ENCODE peak calls at places on chromosomes 1 and 21, in five cellular contexts. W is neuronal stem cell, F is mesendoderm, D is mesenchymal stem cell, A is IMR-90. X is an unnamed sample.
A peak's percentile ranks its signal among the peaks of the same experiment; 100 is the strongest.

GRCh38 chr1:67831850-67832513 is 1.3 kb downstream of the GNG12 start:
- DNase-seq in A (peak; percentile 81), D (peak; percentile 91), F (peak; percentile 48), W (peak; percentile 26), X (no peak)

GRCh38 chr1:175641633-175642032 is 101.8 kb downstream of the TNR start:
- DNase-seq in D (no peak), A (no peak), W (no peak), F (no peak), X (no peak)

GRCh38 chr21:36722370-36723368 is 23.8 kb downstream of the SIM2 start:
- DNase-seq in D (no peak), W (no peak), F (no peak), A (no peak), X (no peak)

GRCh38 chr1:219236933-219237610 is 63.4 kb downstream of the LYPLAL1 start:
- DNase-seq in D (no peak), A (no peak), W (no peak), F (no peak), X (no peak)

GRCh38 chr1:43331688-43332087 is 5.9 kb upstream of the MPL start:
- DNase-seq in D (no peak), F (peak; percentile 36), A (no peak), W (no peak), X (no peak)

GRCh38 chr1:29379438-29380073 is 143.2 kb downstream of the PTPRU start:
- DNase-seq in A (peak; percentile 38), F (peak; percentile 87), W (peak; percentile 42), D (peak; percentile 15), X (peak; percentile 61)

GRCh38 chr21:33971492-33972013 is 55.9 kb upstream of the ATP5PO start:
- DNase-seq in D (peak; percentile 91), F (peak; percentile 82), W (no peak), A (peak; percentile 22), X (no peak)

GRCh38 chr1:58157281-58157680 is 389.2 kb downstream of the OMA1 start:
- DNase-seq in D (no peak), W (no peak), A (no peak), F (no peak), X (no peak)

GRCh38 chr1:72218141-72218739 is 64.1 kb downstream of the NEGR1 start:
- DNase-seq in W (no peak), A (no peak), F (no peak), D (no peak), X (no peak)

GRCh38 chr1:203117611-203118575 is 9.6 kb upstream of the ADORA1 start:
- DNase-seq in D (peak; percentile 65), W (peak; percentile 65), F (peak; percentile 92), A (peak; percentile 50), X (peak; percentile 92)

GRCh38 chr1:9443913-9444445 is 95.3 kb upstream of the SLC25A33 start:
- DNase-seq in W (no peak), D (peak; percentile 96), A (peak; percentile 76), F (no peak), X (no peak)
- H3K79me1 ChIP-seq in W (no peaks in the 10 kb centered on the region), D (no peaks in the 10 kb centered on the region), A (no peaks in the 10 kb centered on the region), F (no peaks in the 10 kb centered on the region), X (no peaks in the 10 kb centered on the region)

GRCh38 chr1:47232187-47232874 is at the start of gene TAL1:
- DNase-seq in F (no peak), W (no peak), A (no peak), D (no peak), X (no peak)

GRCh38 chr1:47230692-47231313 is 1.2 kb downstream of the TAL1 start:
- DNase-seq in A (no peak), W (no peak), F (no peak), D (no peak), X (peak; percentile 73)

GRCh38 chr1:47235280-47235679 is 3.3 kb upstream of the TAL1 start:
- DNase-seq in D (no peak), F (no peak), W (no peak), A (no peak), X (no peak)

GRCh38 chr1:47231314-47232186 is 475 bp downstream of the TAL1 start:
- DNase-seq in A (peak; percentile 33), W (no peak), D (peak; percentile 70), F (peak; percentile 46), X (peak; percentile 58)

DNA sequence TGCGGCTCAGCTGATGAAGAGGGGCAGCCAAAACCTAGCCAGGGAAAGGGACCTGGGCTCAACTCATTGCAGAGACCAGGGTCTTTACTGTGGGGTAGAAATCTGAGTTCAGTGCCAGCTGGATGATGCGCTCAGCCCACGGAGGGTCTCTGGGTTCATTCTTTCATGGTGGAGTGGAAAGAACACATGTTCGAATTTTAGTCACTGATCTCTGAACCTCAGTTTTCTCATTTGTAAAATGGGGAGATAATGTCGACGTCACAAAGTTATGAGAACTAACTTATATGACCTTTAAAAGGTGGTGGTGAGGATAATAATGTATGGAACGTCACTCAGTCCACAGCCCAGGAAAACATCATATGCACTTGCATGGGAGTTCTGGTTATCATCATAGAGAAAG is 1.1 kb upstream of the TAL1 start:
- DNase-seq in A (no peak), W (no peak), F (no peak), D (no peak), X (no peak)
- H3K79me1 ChIP-seq in A (no peaks in the 10 kb centered on the region), W (no peaks in the 10 kb centered on the region), F (no peaks in the 10 kb centered on the region), D (no peaks in the 10 kb centered on the region), X (no peaks in the 10 kb centered on the region)

GRCh38 chr1:23561813-23562100 is 2.5 kb upstream of the ID3 start:
- DNase-seq in D (no peak), A (no peak), F (no peak), W (no peak), X (no peak)

GRCh38 chr1:23563003-23563402 is 3.7 kb upstream of the ID3 start:
- DNase-seq in A (no peak), D (no peak), F (no peak), W (no peak), X (no peak)

GRCh38 chr1:23563755-23564374 is 4.6 kb upstream of the ID3 start:
- DNase-seq in F (no peak), D (no peak), A (no peak), W (no peak), X (no peak)

GRCh38 chr1:23561076-23561812 is 1.9 kb upstream of the ID3 start:
- DNase-seq in F (no peak), A (no peak), W (no peak), D (peak; percentile 56), X (no peak)

DNA sequence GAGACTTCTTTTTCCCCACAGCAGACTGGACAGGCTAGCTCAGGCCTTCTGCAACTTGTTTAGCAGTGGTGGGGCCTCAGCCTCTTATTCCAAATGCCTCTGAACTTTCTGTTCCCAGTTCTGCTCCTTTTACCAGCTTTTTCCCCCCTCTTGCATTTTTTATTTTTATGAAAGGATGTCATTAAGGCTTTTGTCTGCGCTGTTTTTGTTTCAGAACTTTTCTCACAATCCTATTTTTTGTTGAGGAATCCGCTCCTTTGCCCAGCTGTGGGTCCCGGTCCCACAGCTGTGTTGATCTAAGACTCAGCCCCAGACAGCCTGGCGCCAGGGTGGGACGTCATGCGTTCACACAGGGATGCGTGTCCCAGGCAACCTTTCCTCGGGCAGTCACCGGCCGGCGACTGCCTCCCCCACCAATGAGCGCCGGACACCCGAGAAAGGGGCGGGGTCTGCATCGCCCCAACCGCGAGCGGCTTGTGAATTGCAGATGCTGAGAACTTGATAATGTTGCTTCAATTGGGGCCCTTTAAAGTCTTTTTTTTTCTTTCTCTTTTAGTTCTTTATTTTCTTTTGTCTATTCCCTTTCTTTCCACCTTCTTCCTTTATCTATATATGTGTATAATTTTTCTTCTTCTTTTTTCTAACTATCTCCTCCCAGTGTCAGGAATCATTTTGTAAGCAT is 3.0 kb upstream of the ID3 start:
- DNase-seq in F (peak; percentile 99), W (peak; percentile 92), D (peak; percentile 99), A (peak; percentile 99), X (peak; percentile 95)
- H3K79me1 ChIP-seq in F (peaks cover 2% of the 10 kb centered on the region), W (peaks cover 6% of the 10 kb centered on the region), D (peaks cover 3% of the 10 kb centered on the region), A (peaks cover 40% of the 10 kb centered on the region), X (no peaks in the 10 kb centered on the region)

DNA sequence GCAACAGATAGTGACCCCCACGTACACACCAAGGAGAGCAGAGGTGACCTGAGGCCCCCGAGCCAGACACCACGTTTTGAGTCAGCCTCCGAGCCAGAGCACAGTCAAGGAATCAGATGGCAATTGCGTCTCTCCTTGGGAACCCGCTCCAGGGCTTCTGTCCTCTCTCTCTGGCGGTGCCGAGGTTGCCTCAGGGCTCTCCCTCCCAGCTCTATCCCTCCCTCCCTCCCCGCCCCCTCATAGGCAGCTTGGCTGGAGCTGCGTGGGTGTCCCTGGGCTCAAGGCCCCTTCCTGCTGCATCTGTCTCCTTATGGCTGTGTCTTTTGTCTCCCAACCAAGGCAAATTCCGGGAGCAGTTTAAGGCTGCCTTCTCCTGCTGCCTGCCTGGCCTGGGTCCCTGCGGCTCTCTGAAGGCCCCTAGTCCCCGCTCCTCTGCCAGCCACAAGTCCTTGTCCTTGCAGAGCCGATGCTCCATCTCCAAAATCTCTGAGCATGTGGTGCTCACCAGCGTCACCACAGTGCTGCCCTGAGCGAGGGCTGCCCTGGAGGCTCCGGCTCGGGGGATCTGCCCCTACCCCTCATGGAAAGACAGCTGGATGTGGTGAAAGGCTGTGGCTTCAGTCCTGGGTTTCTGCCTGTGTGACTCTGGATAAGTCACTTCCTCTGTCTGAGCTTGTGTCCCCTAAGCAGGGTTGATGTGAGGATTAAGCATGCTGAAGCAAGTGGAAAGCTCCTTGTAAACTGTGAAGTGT is 9.1 kb downstream of the HCRTR1 start:
- DNase-seq in D (peak; percentile 17), A (peak; percentile 29), F (peak; percentile 24), W (no peak), X (peak; percentile 43)
- H3K79me1 ChIP-seq in D (peaks cover 11% of the 10 kb centered on the region), A (peaks cover 4% of the 10 kb centered on the region), F (no peaks in the 10 kb centered on the region), W (no peaks in the 10 kb centered on the region), X (no peaks in the 10 kb centered on the region)

DNA sequence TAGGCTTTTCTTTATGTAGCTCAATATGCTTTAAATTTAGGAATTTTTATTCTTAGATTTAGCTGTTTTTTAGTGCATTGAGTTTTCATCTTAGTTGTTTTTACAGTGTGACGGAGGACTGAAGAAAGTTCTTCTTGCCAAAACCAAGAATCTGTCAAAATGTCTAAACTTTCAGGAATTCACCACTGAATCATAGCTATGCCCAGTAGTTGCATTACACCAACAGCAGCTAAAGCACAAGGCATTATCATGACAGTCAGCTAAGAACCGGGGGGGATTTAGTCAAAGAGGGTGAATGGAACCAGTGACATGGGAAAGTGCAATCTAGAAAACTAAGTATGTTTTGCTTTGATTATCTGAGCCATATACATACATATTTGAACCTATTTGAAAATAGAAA is 6.5 kb upstream of the C1orf146 start:
- DNase-seq in D (no peak), W (no peak), A (peak; percentile 92), F (no peak), X (no peak)
- H3K79me1 ChIP-seq in D (no peaks in the 10 kb centered on the region), W (no peaks in the 10 kb centered on the region), A (no peaks in the 10 kb centered on the region), F (no peaks in the 10 kb centered on the region), X (no peaks in the 10 kb centered on the region)

GRCh38 chr1:156121441-156121840 is 6.9 kb downstream of the LMNA start:
- DNase-seq in D (peak; percentile 52), W (no peak), A (no peak), F (no peak), X (no peak)

GRCh38 chr1:156117414-156118174 is 3.1 kb downstream of the LMNA start:
- DNase-seq in A (no peak), F (no peak), D (peak; percentile 51), W (no peak), X (no peak)

GRCh38 chr1:156118175-156118868 is 3.8 kb downstream of the LMNA start:
- DNase-seq in F (no peak), A (no peak), D (peak; percentile 52), W (no peak), X (no peak)

GRCh38 chr1:156120318-156120717 is 5.8 kb downstream of the LMNA start:
- DNase-seq in W (no peak), F (no peak), A (no peak), D (no peak), X (no peak)

GRCh38 chr1:156119503-156120209 is 5.1 kb downstream of the LMNA start:
- DNase-seq in A (peak; percentile 76), W (no peak), D (peak; percentile 84), F (peak; percentile 61), X (no peak)
- H3K79me1 ChIP-seq in A (peaks cover 28% of the 10 kb centered on the region), W (peaks cover 7% of the 10 kb centered on the region), D (no peaks in the 10 kb centered on the region), F (peaks cover 11% of the 10 kb centered on the region), X (no peaks in the 10 kb centered on the region)

GRCh38 chr1:229230136-229230892 is 40.6 kb upstream of the RAB4A start:
- DNase-seq in F (peak; percentile 59), D (no peak), A (no peak), W (no peak), X (no peak)
- H3K79me1 ChIP-seq in F (no peaks in the 10 kb centered on the region), D (no peaks in the 10 kb centered on the region), A (no peaks in the 10 kb centered on the region), W (no peaks in the 10 kb centered on the region), X (no peaks in the 10 kb centered on the region)